ENCODE peak calls at places on chromosomes 1 and 21, in nine cellular contexts. One of them, this sample, is unnamed.

GRCh38 chr1:204791453-204792366 is 79.0 kb upstream of the NFASC start:
- DNase-seq in stomach: peak
- DNase-seq in K562: peak
- DNase-seq in suprapubic skin: peak
- DNase-seq in spleen: peak
- DNase-seq in HepG2: peak
- DNase-seq in transverse colon: peak
- DNase-seq in endothelial cell of umbilical vein: peak
- DNase-seq in breast epithelium: peak
- DNase-seq in this sample: peak

GRCh38 chr1:41819843-41820242 is 98.9 kb downstream of the HIVEP3 start:
- DNase-seq in stomach: no peak
- DNase-seq in K562: no peak
- DNase-seq in suprapubic skin: no peak
- DNase-seq in spleen: no peak
- DNase-seq in HepG2: no peak
- DNase-seq in transverse colon: no peak
- DNase-seq in endothelial cell of umbilical vein: no peak
- DNase-seq in breast epithelium: no peak
- DNase-seq in this sample: no peak

GRCh38 chr1:93255222-93256079 is 74.9 kb downstream of the CCDC18 start:
- DNase-seq in stomach: no peak
- DNase-seq in K562: no peak
- DNase-seq in suprapubic skin: no peak
- DNase-seq in spleen: no peak
- DNase-seq in HepG2: no peak
- DNase-seq in transverse colon: no peak
- DNase-seq in endothelial cell of umbilical vein: no peak
- DNase-seq in breast epithelium: no peak
- DNase-seq in this sample: no peak

GRCh38 chr1:50419192-50419906 is 3.9 kb downstream of the DMRTA2 start:
- DNase-seq in stomach: no peak
- DNase-seq in K562: peak
- DNase-seq in suprapubic skin: no peak
- DNase-seq in spleen: no peak
- DNase-seq in HepG2: no peak
- DNase-seq in transverse colon: no peak
- DNase-seq in endothelial cell of umbilical vein: no peak
- DNase-seq in breast epithelium: no peak
- DNase-seq in this sample: no peak

GRCh38 chr1:156937883-156938282 is 17.5 kb downstream of the LRRC71 start:
- DNase-seq in stomach: no peak
- DNase-seq in K562: no peak
- DNase-seq in suprapubic skin: no peak
- DNase-seq in spleen: no peak
- DNase-seq in HepG2: no peak
- DNase-seq in transverse colon: no peak
- DNase-seq in endothelial cell of umbilical vein: no peak
- DNase-seq in breast epithelium: no peak
- DNase-seq in this sample: no peak

GRCh38 chr1:19776287-19776686 is 23.4 kb downstream of the TMCO4 start:
- DNase-seq in stomach: no peak
- DNase-seq in K562: no peak
- DNase-seq in suprapubic skin: no peak
- DNase-seq in spleen: no peak
- DNase-seq in HepG2: no peak
- DNase-seq in transverse colon: no peak
- DNase-seq in endothelial cell of umbilical vein: no peak
- DNase-seq in breast epithelium: no peak
- DNase-seq in this sample: no peak

GRCh38 chr1:99472893-99473292 is 173.0 kb upstream of the PALMD start:
- DNase-seq in stomach: no peak
- DNase-seq in K562: no peak
- DNase-seq in suprapubic skin: no peak
- DNase-seq in spleen: no peak
- DNase-seq in HepG2: no peak
- DNase-seq in transverse colon: no peak
- DNase-seq in endothelial cell of umbilical vein: no peak
- DNase-seq in breast epithelium: no peak
- DNase-seq in this sample: no peak

GRCh38 chr1:35929730-35930592 is 944 bp upstream of the AGO3 start:
- DNase-seq in stomach: peak
- DNase-seq in K562: peak
- DNase-seq in suprapubic skin: no peak
- DNase-seq in spleen: peak
- DNase-seq in HepG2: peak
- DNase-seq in transverse colon: peak
- DNase-seq in endothelial cell of umbilical vein: no peak
- DNase-seq in breast epithelium: no peak
- DNase-seq in this sample: no peak

GRCh38 chr1:16607433-16607851 is 5.9 kb downstream of the NBPF1 start:
- DNase-seq in stomach: no peak
- DNase-seq in K562: peak
- DNase-seq in suprapubic skin: no peak
- DNase-seq in spleen: peak
- DNase-seq in HepG2: no peak
- DNase-seq in transverse colon: peak
- DNase-seq in endothelial cell of umbilical vein: no peak
- DNase-seq in breast epithelium: no peak
- DNase-seq in this sample: peak

GRCh38 chr21:36532769-36533467 is 53.0 kb upstream of the CLDN14 start:
- DNase-seq in stomach: no peak
- DNase-seq in K562: no peak
- DNase-seq in suprapubic skin: peak
- DNase-seq in spleen: no peak
- DNase-seq in HepG2: no peak
- DNase-seq in transverse colon: no peak
- DNase-seq in endothelial cell of umbilical vein: no peak
- DNase-seq in breast epithelium: no peak
- DNase-seq in this sample: no peak

GRCh38 chr1:1435094-1435903 is at the start of gene VWA1:
- DNase-seq in stomach: peak
- DNase-seq in K562: peak
- DNase-seq in suprapubic skin: no peak
- DNase-seq in spleen: peak
- DNase-seq in HepG2: no peak
- DNase-seq in transverse colon: peak
- DNase-seq in endothelial cell of umbilical vein: peak
- DNase-seq in breast epithelium: peak
- DNase-seq in this sample: peak

GRCh38 chr1:240515505-240515904 is 96.5 kb downstream of the GREM2 start:
- DNase-seq in stomach: no peak
- DNase-seq in K562: no peak
- DNase-seq in suprapubic skin: no peak
- DNase-seq in spleen: no peak
- DNase-seq in HepG2: no peak
- DNase-seq in transverse colon: no peak
- DNase-seq in endothelial cell of umbilical vein: no peak
- DNase-seq in breast epithelium: no peak
- DNase-seq in this sample: no peak

GRCh38 chr1:171653796-171654704 is 1.6 kb upstream of the MYOC start:
- DNase-seq in stomach: no peak
- DNase-seq in K562: no peak
- DNase-seq in suprapubic skin: peak
- DNase-seq in spleen: no peak
- DNase-seq in HepG2: no peak
- DNase-seq in transverse colon: no peak
- DNase-seq in endothelial cell of umbilical vein: no peak
- DNase-seq in breast epithelium: no peak
- DNase-seq in this sample: no peak

GRCh38 chr1:111729271-111729921 is 9.8 kb downstream of the INKA2 start:
- DNase-seq in stomach: peak
- DNase-seq in K562: no peak
- DNase-seq in suprapubic skin: peak
- DNase-seq in spleen: no peak
- DNase-seq in HepG2: no peak
- DNase-seq in transverse colon: no peak
- DNase-seq in endothelial cell of umbilical vein: no peak
- DNase-seq in breast epithelium: no peak
- DNase-seq in this sample: no peak

GRCh38 chr21:41425954-41426655 is at the start of gene MX1:
- DNase-seq in stomach: peak
- DNase-seq in K562: no peak
- DNase-seq in suprapubic skin: peak
- DNase-seq in spleen: peak
- DNase-seq in HepG2: peak
- DNase-seq in transverse colon: peak
- DNase-seq in endothelial cell of umbilical vein: peak
- DNase-seq in breast epithelium: peak
- DNase-seq in this sample: no peak

GRCh38 chr1:201597551-201598230 is 58.8 kb downstream of the NAV1 start:
- DNase-seq in stomach: peak
- DNase-seq in K562: no peak
- DNase-seq in suprapubic skin: no peak
- DNase-seq in spleen: peak
- DNase-seq in HepG2: no peak
- DNase-seq in transverse colon: peak
- DNase-seq in endothelial cell of umbilical vein: peak
- DNase-seq in breast epithelium: peak
- DNase-seq in this sample: peak

GRCh38 chr1:32040711-32041110 is 27.0 kb downstream of the KHDRBS1 start:
- DNase-seq in stomach: no peak
- DNase-seq in K562: no peak
- DNase-seq in suprapubic skin: no peak
- DNase-seq in spleen: no peak
- DNase-seq in HepG2: no peak
- DNase-seq in transverse colon: no peak
- DNase-seq in endothelial cell of umbilical vein: no peak
- DNase-seq in breast epithelium: no peak
- DNase-seq in this sample: no peak

GRCh38 chr1:32045770-32046169 is 27.0 kb upstream of the TMEM39B start:
- DNase-seq in stomach: no peak
- DNase-seq in K562: no peak
- DNase-seq in suprapubic skin: no peak
- DNase-seq in spleen: no peak
- DNase-seq in HepG2: no peak
- DNase-seq in transverse colon: no peak
- DNase-seq in endothelial cell of umbilical vein: no peak
- DNase-seq in breast epithelium: no peak
- DNase-seq in this sample: no peak

GRCh38 chr1:32047701-32048100 is 25.0 kb upstream of the TMEM39B start:
- DNase-seq in stomach: no peak
- DNase-seq in K562: no peak
- DNase-seq in suprapubic skin: no peak
- DNase-seq in spleen: no peak
- DNase-seq in HepG2: no peak
- DNase-seq in transverse colon: no peak
- DNase-seq in endothelial cell of umbilical vein: no peak
- DNase-seq in breast epithelium: no peak
- DNase-seq in this sample: no peak

GRCh38 chr1:32042330-32042729 is 28.7 kb downstream of the KHDRBS1 start:
- DNase-seq in stomach: no peak
- DNase-seq in K562: no peak
- DNase-seq in suprapubic skin: no peak
- DNase-seq in spleen: no peak
- DNase-seq in HepG2: no peak
- DNase-seq in transverse colon: no peak
- DNase-seq in endothelial cell of umbilical vein: no peak
- DNase-seq in breast epithelium: no peak
- DNase-seq in this sample: no peak

GRCh38 chr1:32044246-32044645 is 28.5 kb upstream of the TMEM39B start:
- DNase-seq in stomach: no peak
- DNase-seq in K562: no peak
- DNase-seq in suprapubic skin: no peak
- DNase-seq in spleen: no peak
- DNase-seq in HepG2: no peak
- DNase-seq in transverse colon: no peak
- DNase-seq in endothelial cell of umbilical vein: no peak
- DNase-seq in breast epithelium: no peak
- DNase-seq in this sample: no peak
- TF ChIP-seq POLR2AphosphoS5 in stomach: no peak
- TF ChIP-seq POLR2AphosphoS5 in K562: peak
- TF ChIP-seq POLR2AphosphoS5 in suprapubic skin: no peak
- TF ChIP-seq POLR2AphosphoS5 in spleen: no peak
- TF ChIP-seq POLR2AphosphoS5 in HepG2: peak
- TF ChIP-seq POLR2AphosphoS5 in transverse colon: no peak
- TF ChIP-seq POLR2AphosphoS5 in endothelial cell of umbilical vein: no peak
- TF ChIP-seq POLR2AphosphoS5 in breast epithelium: no peak
- TF ChIP-seq POLR2AphosphoS5 in this sample: no peak

GRCh38 chr1:63327417-63328139 is 5.2 kb downstream of the FOXD3 start:
- DNase-seq in stomach: peak
- DNase-seq in K562: peak
- DNase-seq in suprapubic skin: no peak
- DNase-seq in spleen: peak
- DNase-seq in HepG2: peak
- DNase-seq in transverse colon: peak
- DNase-seq in endothelial cell of umbilical vein: peak
- DNase-seq in breast epithelium: no peak
- DNase-seq in this sample: peak
- H3K4me3 ChIP-seq in stomach: no peak
- H3K4me3 ChIP-seq in K562: no peak
- H3K4me3 ChIP-seq in suprapubic skin: no peak
- H3K4me3 ChIP-seq in spleen: no peak
- H3K4me3 ChIP-seq in HepG2: no peak
- H3K4me3 ChIP-seq in transverse colon: no peak
- H3K4me3 ChIP-seq in endothelial cell of umbilical vein: no peak
- H3K4me3 ChIP-seq in breast epithelium: no peak
- H3K4me3 ChIP-seq in this sample: no peak

GRCh38 chr1:68590473-68590872 is 93.6 kb upstream of the DEPDC1 start:
- DNase-seq in stomach: no peak
- DNase-seq in K562: no peak
- DNase-seq in suprapubic skin: no peak
- DNase-seq in spleen: no peak
- DNase-seq in HepG2: no peak
- DNase-seq in transverse colon: no peak
- DNase-seq in endothelial cell of umbilical vein: peak
- DNase-seq in breast epithelium: no peak
- DNase-seq in this sample: no peak
- TF ChIP-seq CTCF in stomach: no peak
- TF ChIP-seq CTCF in K562: no peak
- TF ChIP-seq CTCF in suprapubic skin: no peak
- TF ChIP-seq CTCF in spleen: no peak
- TF ChIP-seq CTCF in HepG2: no peak
- TF ChIP-seq CTCF in transverse colon: peak
- TF ChIP-seq CTCF in endothelial cell of umbilical vein: no peak
- TF ChIP-seq CTCF in breast epithelium: no peak
- TF ChIP-seq CTCF in this sample: no peak

DNA sequence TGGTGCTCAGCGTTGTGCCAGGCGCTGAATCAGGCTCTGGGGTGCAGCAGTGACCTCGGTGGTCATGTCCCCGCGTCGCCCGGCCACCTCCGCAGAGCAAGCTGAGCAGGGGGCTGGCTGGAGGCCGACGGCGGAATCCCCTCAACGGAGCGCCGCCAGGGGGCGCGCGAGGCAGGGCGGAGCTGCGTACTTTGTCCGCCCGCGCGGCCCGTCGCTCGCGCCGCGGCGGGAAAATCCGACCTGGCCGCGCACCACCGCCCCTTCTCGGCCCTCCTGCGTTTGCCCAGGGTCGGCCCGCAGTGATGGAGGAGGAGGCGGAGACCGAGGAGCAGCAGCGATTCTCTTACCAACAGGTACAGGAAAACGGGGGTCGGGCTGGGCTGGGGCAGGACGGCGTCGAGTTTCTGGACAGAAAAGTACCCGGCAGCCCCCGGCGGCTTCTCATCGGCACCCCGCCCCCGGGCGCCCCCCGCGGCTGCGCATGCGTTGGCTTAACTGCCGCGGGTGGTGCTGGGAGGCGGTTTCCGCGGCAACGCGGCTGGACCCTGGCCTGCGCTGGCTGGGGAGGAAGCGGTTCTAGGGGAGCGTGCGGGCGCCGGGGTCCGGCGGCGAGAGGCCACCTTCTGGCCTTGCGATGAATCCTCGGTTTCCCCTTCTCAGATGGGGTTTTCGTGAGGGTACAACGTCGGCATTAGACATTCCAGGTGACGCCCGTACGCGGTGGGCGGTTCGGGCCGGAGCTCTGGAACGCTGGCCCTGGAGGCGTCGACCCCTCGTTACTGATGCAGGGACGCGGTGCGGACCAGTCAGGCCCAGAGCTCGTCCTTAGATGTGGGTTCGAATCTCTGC is at the start of gene CENPS:
- DNase-seq in stomach: peak
- DNase-seq in K562: peak
- DNase-seq in suprapubic skin: peak
- DNase-seq in spleen: peak
- DNase-seq in HepG2: peak
- DNase-seq in transverse colon: peak
- DNase-seq in endothelial cell of umbilical vein: peak
- DNase-seq in breast epithelium: peak
- DNase-seq in this sample: peak
- TF ChIP-seq POLR2AphosphoS5 in stomach: no peak
- TF ChIP-seq POLR2AphosphoS5 in K562: peak
- TF ChIP-seq POLR2AphosphoS5 in suprapubic skin: no peak
- TF ChIP-seq POLR2AphosphoS5 in spleen: peak
- TF ChIP-seq POLR2AphosphoS5 in HepG2: peak
- TF ChIP-seq POLR2AphosphoS5 in transverse colon: peak
- TF ChIP-seq POLR2AphosphoS5 in endothelial cell of umbilical vein: peak
- TF ChIP-seq POLR2AphosphoS5 in breast epithelium: peak
- TF ChIP-seq POLR2AphosphoS5 in this sample: peak

This sample was measured in HL-60.